ENCODE peak calls at places on chromosomes 4 and X, in eight cellular contexts. O is IMR-90, P is fibroblast of lung, E is cardiac muscle cell, Y is H9, M is ovary, Z is stomach, U is foreskin keratinocyte. C is an unnamed sample. For H3K27me3 and H3K4me1, the result is how much of the 10 kb centered on the place peaks cover.

GRCh38 chr4:165096776-165097175 is 15.9 kb downstream of the TMEM192 start:
- DNase-seq in Y (no peak), Z (no peak), O (peak), E (peak), U (no peak), P (peak), M (no peak), C (no peak)

GRCh38 chr4:96366632-96367031 is 526.7 kb downstream of the PDHA2 start:
- DNase-seq in P (no peak), U (no peak), E (no peak), Z (no peak), Y (no peak), M (no peak), O (no peak), C (no peak)

GRCh38 chr4:127843704-127844604 is 36.7 kb upstream of the PLK4 start:
- DNase-seq in M (no peak), O (no peak), Y (peak), E (no peak), Z (no peak), U (no peak), P (no peak), C (no peak)

GRCh38 chrX:21990812-21991211 is 41.3 kb upstream of the PHEX start:
- DNase-seq in Z (no peak), Y (no peak), M (no peak), P (no peak), E (no peak), O (no peak), U (no peak), C (no peak)

GRCh38 chr4:61739899-61740298 is 539.8 kb downstream of the ADGRL3 start:
- DNase-seq in M (no peak), E (no peak), Y (no peak), O (no peak), P (no peak), Z (no peak), U (no peak), C (no peak)

GRCh38 chr4:87916636-87917035 is 58.9 kb upstream of the SPP1 start:
- DNase-seq in Y (no peak), Z (no peak), U (no peak), O (no peak), M (no peak), P (peak), E (peak), C (no peak)

GRCh38 chrX:19857131-19857530 is 30.3 kb downstream of the SH3KBP1 start:
- DNase-seq in U (no peak), Y (no peak), M (no peak), P (no peak), Z (no peak), O (no peak), E (no peak), C (no peak)

GRCh38 chr4:22129454-22130075 is 181.0 kb upstream of the KCNIP4 start:
- DNase-seq in E (peak), O (peak), Y (peak), Z (no peak), U (peak), P (peak), M (no peak), C (no peak)

GRCh38 chr4:3644849-3645627 is 112.8 kb upstream of the LRPAP1 start:
- DNase-seq in U (no peak), P (peak), Y (no peak), M (no peak), E (no peak), Z (no peak), O (no peak), C (peak)

GRCh38 chr4:152283806-152284470 is 252.0 kb downstream of the FBXW7 start:
- DNase-seq in E (no peak), Y (no peak), P (peak), M (no peak), Z (no peak), U (peak), O (no peak), C (no peak)

GRCh38 chrX:84216406-84216805 is 28.4 kb upstream of the RPS6KA6 start:
- DNase-seq in O (no peak), Y (no peak), E (no peak), Z (no peak), P (no peak), U (no peak), M (no peak), C (no peak)

DNA sequence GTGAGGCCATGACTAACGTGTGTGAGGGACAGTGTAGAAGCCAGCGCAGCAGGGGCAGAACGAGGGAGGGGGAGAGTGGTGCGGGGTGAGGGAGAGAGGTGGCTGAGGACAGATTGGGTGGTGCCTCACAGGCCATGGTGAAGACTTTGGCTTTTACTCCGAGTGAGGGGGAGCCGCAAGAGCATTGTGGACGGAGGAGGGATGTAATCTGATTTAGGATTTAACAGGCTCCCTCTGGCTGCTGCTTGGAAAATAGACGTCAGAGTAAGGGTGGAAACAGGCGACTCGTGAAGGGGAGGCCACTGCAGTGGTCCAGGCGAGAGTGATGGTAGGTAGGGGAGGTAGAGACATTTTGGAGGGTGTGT is 13.0 kb downstream of the PPP1R3F start:
- DNase-seq in M (peak), Y (peak), U (no peak), O (peak), E (peak), P (peak), Z (peak), C (no peak)
- TF ChIP-seq CTCF in M (peak), Y (peak), U (peak), O (peak), E (peak), P (no peak), Z (peak), C (no peak)

DNA sequence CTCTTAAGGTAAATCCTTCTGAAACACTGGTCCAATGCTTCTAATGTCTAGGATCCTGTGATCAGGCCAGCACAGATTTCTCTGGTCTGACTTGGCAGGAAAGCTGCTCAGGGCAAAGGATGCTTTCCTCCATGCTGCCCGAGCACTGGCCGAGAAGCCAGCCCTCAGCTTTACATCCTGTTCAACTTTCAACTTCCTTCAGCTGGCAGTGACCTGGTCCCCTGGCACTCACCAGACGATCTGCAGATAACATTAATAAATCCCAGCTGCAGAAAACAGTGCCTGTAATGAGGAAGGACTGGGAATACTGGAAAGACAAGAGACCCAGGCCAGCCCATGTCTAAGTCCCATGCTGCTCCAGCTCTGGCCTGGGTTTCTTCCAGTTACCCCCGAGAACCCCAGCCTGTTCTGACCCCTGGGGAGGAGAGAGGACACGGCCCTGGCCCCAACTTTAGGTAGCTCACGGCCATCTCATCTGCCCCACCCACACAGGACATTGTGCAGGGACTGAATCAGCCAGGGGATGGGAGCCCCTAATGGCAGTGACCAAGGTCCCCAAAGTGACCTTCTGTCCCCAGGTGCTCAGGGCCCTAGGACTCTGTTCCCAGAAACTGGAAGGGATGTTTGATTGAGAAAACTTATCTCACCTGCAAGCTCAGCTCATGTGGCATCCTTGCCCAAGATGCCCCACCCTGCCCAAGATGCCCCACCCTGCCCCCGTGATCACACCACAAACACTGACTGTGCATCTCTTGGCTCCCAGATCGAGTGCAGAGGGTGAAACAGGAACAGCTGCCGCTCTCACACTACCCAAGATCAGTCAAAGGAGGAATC is 28.0 kb downstream of the JAKMIP1 start:
- DNase-seq in U (no peak), M (no peak), E (no peak), P (no peak), O (no peak), Z (peak), Y (no peak), C (no peak)
- H3K27me3 ChIP-seq in U (under half), M (under half), E (under half), P (under half), O (under half), Z (under half), Y (under half), C (under half)

DNA sequence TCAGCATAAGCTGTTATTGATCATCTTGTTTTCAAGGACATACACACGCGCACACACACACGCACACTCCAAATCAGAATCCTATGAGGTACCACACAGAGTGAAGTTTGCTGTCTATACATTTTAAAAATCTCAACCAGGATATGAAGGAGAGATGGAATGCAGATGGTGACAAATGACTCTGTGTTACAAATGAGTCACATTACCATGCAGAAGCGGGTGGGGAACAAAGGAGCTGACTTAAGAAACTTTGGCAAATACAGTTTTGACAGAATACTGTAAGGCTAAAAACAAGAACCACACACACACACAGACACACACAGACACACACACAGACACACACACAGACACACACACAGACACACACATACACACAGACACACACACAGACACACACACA is 81.7 kb downstream of the RELL1 start:
- DNase-seq in P (peak), O (peak), Y (no peak), Z (no peak), U (no peak), M (no peak), E (peak), C (no peak)
- H3K4me1 ChIP-seq in P (under half), O (under half), Y (under half), Z (under half), U (under half), M (under half), E (under half), C (under half)

DNA sequence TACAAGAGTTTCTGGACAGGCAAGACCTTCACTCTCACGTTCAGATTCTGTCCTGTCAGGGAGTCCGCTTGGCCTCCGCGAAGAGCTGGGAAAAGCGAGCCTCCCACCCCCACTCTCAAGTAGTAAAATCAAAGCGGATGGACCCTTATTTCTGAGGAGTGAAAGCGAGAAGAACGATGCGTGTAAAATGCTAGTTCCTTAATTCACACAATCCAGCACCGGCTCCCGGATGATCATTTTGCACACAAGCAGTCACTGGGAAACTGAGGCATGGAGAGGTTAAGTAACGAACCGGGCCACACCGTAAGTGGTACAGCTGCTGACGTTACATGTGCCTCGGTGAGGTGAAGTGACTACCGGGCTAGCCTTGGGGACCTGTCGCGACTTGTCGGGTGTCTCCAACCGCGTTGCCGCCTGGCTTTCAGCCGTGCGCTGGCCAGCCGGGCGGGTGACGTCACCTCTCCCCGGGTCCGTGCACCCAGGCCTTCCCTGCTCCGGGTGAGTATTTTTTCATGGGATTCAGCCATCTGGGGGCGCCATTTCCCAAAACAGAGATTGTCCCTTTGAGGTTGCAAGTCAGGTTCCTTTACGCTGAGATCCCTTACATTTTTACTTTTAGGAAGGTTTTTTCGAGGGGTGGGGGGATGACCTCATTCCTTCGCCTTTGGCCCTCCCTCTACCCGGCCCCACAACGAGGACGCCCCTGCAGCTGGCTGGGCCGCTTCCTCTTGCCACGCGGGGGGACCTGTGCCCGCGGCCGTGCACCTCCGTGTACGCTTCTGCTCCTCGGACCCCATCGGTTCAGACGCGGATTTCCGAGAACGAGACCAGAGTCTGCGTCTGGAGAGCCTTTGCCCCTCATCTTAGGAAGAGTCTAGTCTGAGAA is 3.4 kb upstream of the SFRP2 start:
- DNase-seq in U (peak), O (no peak), P (peak), M (no peak), Z (no peak), Y (peak), E (peak), C (peak)
- TF ChIP-seq CTCF in U (peak), O (no peak), P (no peak), M (no peak), Z (no peak), Y (peak), E (peak), C (no peak)

GRCh38 chr4:13528823-13529129 is 15.5 kb downstream of the NKX3-2 start:
- DNase-seq in E (no peak), M (no peak), Z (no peak), P (no peak), U (no peak), Y (no peak), O (no peak), C (no peak)

GRCh38 chr4:13527192-13527982 is 16.9 kb downstream of the NKX3-2 start:
- DNase-seq in E (no peak), O (no peak), M (no peak), Y (no peak), Z (no peak), U (no peak), P (no peak), C (no peak)

GRCh38 chr4:13526658-13527057 is 17.6 kb downstream of the NKX3-2 start:
- DNase-seq in P (no peak), Z (no peak), O (no peak), M (no peak), Y (no peak), U (no peak), E (no peak), C (no peak)

GRCh38 chr4:13529130-13529919 is 15.0 kb downstream of the NKX3-2 start:
- DNase-seq in U (no peak), M (no peak), Z (no peak), P (no peak), O (no peak), E (no peak), Y (no peak), C (no peak)

DNA sequence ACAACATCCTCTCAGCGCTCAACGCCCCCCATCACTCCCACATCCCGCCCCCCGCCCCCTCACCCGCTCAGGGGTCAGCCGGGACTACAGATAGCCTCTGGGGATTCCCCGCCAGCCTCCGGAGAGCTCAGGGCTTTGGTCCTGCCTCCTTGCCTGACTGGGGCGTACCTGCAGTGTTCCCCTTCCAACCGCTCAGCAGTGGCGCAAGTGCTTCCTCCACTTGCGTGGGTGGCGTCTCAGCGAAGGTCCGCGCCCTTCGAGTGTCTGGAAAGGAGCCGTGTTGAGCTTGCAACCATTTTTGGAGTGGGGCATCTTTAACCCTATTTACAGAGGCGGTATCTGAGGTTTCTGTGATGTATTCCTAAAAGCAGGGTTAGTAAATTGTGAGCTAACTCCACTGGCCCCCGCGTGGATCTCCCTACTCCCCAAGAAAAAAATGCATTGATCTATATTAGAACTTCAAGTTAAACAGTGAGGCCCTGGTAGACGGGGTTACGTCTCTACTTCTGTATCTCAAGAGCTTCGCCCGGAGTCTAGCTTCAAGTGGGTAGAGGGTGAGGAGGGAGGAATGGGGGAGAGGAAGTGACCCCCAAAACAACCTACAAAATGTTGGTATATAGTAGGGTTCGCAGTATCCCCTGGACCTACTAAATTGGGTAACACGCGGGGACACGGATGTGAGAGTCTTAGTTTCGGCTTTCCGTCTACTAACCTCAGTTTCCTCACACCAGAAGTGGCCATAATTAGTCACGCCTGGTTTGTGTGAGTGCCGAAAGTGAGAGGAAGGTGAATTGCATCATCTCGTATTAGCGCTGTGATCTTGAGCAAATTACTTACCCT is 16.1 kb downstream of the NKX3-2 start:
- DNase-seq in Y (no peak), U (no peak), Z (no peak), P (no peak), E (no peak), O (no peak), M (no peak), C (no peak)
- H3K27me3 ChIP-seq in Y (half or more), U (half or more), Z (under half), P (half or more), E (half or more), O (half or more), M (under half), C (half or more)

C was measured in left lung.